ENCODE peak calls at places on chromosome 7, in six cellular contexts. F, W, M, C, D and O are unnamed samples.

GRCh38 chr7:6248581-6248980 is 23.8 kb downstream of the CYTH3 start:
- DNase-seq in M (no peak), F (no peak), C (peak), W (no peak), D (no peak), O (no peak)

GRCh38 chr7:151058766-151059361 is 525 bp upstream of the SLC4A2 start:
- DNase-seq in W (no peak), D (no peak), M (peak), F (no peak), C (peak), O (peak)

GRCh38 chr7:27161721-27162547 is 3.4 kb downstream of the HOXA9 start:
- DNase-seq in F (no peak), D (no peak), M (no peak), W (no peak), C (no peak), O (no peak)

GRCh38 chr7:112140600-112140999 is 65.6 kb downstream of the DOCK4 start:
- DNase-seq in W (no peak), F (no peak), D (no peak), M (no peak), C (no peak), O (no peak)

GRCh38 chr7:127392182-127392565 is 334 bp downstream of the ZNF800 start:
- DNase-seq in M (peak), F (no peak), D (no peak), C (peak), W (peak), O (peak)

GRCh38 chr7:2761801-2762497 is 73.9 kb downstream of the AMZ1 start:
- DNase-seq in F (no peak), M (no peak), C (no peak), W (no peak), D (no peak), O (no peak)

GRCh38 chr7:117322741-117323584 is at the start of gene WNT2:
- DNase-seq in F (no peak), C (no peak), W (no peak), M (no peak), D (no peak), O (no peak)

GRCh38 chr7:14714161-14714728 is 188.3 kb downstream of the DGKB start:
- DNase-seq in F (peak), M (peak), C (no peak), W (no peak), D (no peak), O (no peak)

GRCh38 chr7:70568674-70569334 is 563.1 kb upstream of the GALNT17 start:
- DNase-seq in D (no peak), W (no peak), M (no peak), C (no peak), F (no peak), O (peak)

DNA sequence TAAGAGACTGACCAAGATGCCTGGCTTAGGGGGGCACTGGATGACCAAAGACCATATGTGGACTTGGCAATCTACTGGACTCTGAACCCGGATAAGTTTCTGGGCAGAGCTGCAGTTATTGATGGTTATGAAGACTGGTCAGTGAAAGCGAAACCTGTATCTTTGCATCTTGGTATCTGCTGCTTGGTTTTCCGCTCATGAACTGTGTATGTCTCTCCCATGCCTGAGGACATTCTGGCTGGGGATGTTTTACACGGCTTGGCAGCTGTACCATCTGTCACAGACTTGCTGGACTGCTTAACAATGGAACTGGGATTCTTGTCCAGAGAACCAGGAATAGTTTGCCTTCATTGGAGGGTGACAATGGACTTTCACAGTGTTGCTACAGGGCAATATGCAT is 119.9 kb upstream of the TMEM106B start:
- DNase-seq in F (no peak), D (no peak), C (no peak), M (no peak), W (no peak), O (no peak)
- TF ChIP-seq MYC in F (no peak), D (no peak), C (no peak), M (no peak), W (no peak), O (no peak)

DNA sequence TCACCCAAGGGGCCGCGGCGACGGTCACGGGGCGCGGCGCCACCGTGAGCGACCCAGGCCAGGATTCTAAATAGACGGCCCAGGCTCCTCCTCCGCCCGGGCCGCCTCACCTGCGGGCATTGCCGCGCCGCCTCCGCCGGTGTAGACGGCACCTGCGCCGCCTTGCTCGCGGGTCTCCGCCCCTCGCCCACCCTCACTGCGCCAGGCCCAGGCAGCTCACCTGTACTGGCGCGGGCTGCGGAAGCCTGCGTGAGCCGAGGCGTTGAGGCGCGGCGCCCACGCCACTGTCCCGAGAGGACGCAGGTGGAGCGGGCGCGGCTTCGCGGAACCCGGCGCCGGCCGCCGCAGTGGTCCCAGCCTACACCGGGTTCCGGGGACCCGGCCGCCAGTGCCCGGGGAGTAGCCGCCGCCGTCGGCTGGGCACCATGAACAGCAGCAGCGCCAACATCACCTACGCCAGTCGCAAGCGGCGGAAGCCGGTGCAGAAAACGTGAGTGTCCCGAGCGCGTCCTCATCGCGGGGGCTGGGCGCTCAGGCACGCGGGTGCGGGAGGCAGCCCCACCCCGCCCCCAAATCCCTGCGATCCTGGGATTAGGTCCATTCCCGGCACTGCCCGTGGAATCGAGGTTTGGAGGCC is 506 bp downstream of the AHR start:
- DNase-seq in F (no peak), D (no peak), C (peak), M (no peak), W (peak), O (no peak)
- TF ChIP-seq MYC in F (no peak), D (peak), C (peak), M (no peak), W (no peak), O (no peak)

GRCh38 chr7:129611246-129612111 is at the start of gene NRF1:
- DNase-seq in W (peak), D (peak), F (peak), C (peak), M (peak), O (peak)
- TF ChIP-seq MYC in W (peak), D (peak), F (peak), C (peak), M (peak), O (peak)

GRCh38 chr7:108584211-108584610 is 14.5 kb downstream of the DNAJB9 start:
- DNase-seq in M (no peak), D (no peak), C (no peak), W (no peak), F (no peak), O (no peak)

GRCh38 chr7:108585843-108586242 is 16.2 kb downstream of the DNAJB9 start:
- DNase-seq in C (no peak), M (no peak), F (no peak), D (no peak), W (no peak), O (no peak)

GRCh38 chr7:108578937-108579336 is 9.3 kb downstream of the DNAJB9 start:
- DNase-seq in W (no peak), M (no peak), D (no peak), F (no peak), C (no peak), O (no peak)

GRCh38 chr7:108580298-108580697 is 10.6 kb downstream of the DNAJB9 start:
- DNase-seq in M (no peak), C (no peak), F (no peak), W (no peak), D (no peak), O (no peak)

GRCh38 chr7:108581655-108582491 is 12.2 kb downstream of the DNAJB9 start:
- DNase-seq in C (no peak), W (no peak), D (peak), F (no peak), M (peak), O (no peak)
- TF ChIP-seq MYC in C (no peak), W (no peak), D (no peak), F (no peak), M (no peak), O (no peak)

DNA sequence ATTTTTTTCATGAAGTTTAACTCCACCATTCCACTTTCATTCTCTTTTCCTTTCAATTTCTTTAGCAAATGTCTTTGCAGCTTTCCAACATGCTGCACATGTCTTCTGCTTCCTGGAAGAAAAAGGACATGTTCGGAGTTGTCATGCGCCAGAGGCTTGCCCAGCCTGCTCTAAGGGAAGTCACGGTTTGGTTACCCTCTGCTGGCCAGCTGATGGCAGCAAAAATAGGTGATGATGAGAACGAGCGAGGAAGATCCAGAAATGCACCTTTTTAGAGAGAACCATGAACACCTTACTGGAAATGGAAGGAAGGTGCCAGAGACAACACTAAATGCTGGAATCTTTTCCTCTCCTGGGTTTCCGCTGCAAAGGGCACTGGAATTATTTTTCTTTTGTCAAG is 4.9 kb upstream of the ZSCAN21 start:
- DNase-seq in M (no peak), F (peak), W (no peak), D (no peak), C (no peak), O (no peak)
- TF ChIP-seq MYC in M (no peak), F (no peak), W (no peak), D (no peak), C (no peak), O (no peak)

DNA sequence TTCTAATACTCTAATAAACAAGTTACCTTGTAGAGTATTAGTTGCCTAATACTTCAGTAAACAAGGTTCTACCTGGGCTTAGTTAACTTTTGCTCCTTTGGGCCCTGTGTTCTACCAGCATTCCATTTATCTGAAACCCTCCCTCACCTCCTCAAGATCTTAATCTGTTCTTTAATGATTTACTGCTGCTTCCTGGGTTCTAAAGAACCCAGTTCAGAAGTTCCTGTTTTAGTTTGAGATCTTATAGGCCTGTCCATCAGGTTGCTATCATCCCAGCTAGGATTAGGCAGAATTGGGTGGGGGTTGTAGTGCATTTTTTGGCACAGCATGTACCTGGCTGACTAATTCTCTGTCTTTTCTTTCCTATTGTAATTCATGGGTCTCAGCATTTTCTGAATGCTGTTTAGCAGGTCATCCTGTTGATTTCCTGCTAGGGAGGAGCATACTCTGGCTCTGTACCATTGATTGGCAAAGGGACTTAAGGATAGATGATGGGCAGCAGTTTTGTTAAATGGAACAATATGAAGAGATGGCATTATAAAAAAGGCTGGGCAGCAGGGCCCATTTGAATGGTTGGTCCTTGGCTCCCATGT is 53.7 kb upstream of the TMEM248 start:
- DNase-seq in M (peak), D (peak), F (no peak), W (no peak), C (no peak), O (no peak)
- TF ChIP-seq MYC in M (no peak), D (no peak), F (no peak), W (no peak), C (no peak), O (no peak)

GRCh38 chr7:904847-905246 is 28.5 kb downstream of the GET4 start:
- DNase-seq in M (no peak), F (no peak), W (no peak), C (peak), D (no peak), O (peak)

GRCh38 chr7:908159-908918 is 32.0 kb downstream of the GET4 start:
- DNase-seq in F (no peak), C (no peak), M (no peak), D (no peak), W (no peak), O (no peak)

GRCh38 chr7:906776-907157 is 30.4 kb downstream of the GET4 start:
- DNase-seq in M (no peak), W (no peak), D (no peak), F (no peak), C (peak), O (no peak)

GRCh38 chr7:909358-910329 is 33.3 kb downstream of the GET4 start:
- DNase-seq in W (peak), M (no peak), D (no peak), C (peak), F (no peak), O (no peak)

GRCh38 chr7:907158-907980 is 31.0 kb downstream of the GET4 start:
- DNase-seq in W (no peak), D (no peak), F (no peak), M (no peak), C (no peak), O (no peak)
- TF ChIP-seq MYC in W (no peak), D (no peak), F (no peak), M (no peak), C (no peak), O (no peak)

GRCh38 chr7:42972703-42973500 is 40.7 kb downstream of the MRPL32 start:
- DNase-seq in C (no peak), D (peak), F (no peak), M (peak), W (peak), O (peak)
- TF ChIP-seq MYC in C (no peak), D (no peak), F (no peak), M (no peak), W (no peak), O (no peak)